ENCODE peak calls at places on chromosomes 6 and 20, in nine cellular contexts. Z is M059J, B is activated T-cell treated with anti-CD3 and anti-CD28 coated beads for 48 hours, E is EH, N is nucleus accumbens, P is renal cortical epithelial cell, C is SHP77, O is NCI-H1105 treated with DMSO at 0.1 percent for 48 hours, X is GM13976. Y is an unnamed sample.

GRCh38 chr20:19211252-19211651 is 1.2 kb upstream of the SLC24A3 start:
- DNase-seq in Z (no peak), B (no peak), E (no peak), N (no peak), P (no peak), C (no peak), O (no peak), X (no peak), Y (peak)

GRCh38 chr6:21733311-21733710 is 139.8 kb downstream of the SOX4 start:
- DNase-seq in Z (peak), B (no peak), E (peak), N (no peak), P (peak), C (no peak), O (no peak), X (no peak), Y (no peak)

GRCh38 chr6:21987501-21987957 is 309.3 kb downstream of the PRL start:
- DNase-seq in Z (peak), B (no peak), E (peak), N (peak), P (peak), C (peak), O (no peak), X (peak), Y (peak)

GRCh38 chr6:52596371-52597028 is 19.6 kb upstream of the TRAM2 start:
- DNase-seq in Z (peak), B (no peak), E (peak), N (no peak), P (peak), C (peak), O (no peak), X (no peak), Y (no peak)

GRCh38 chr6:6221829-6222535 is 98.5 kb downstream of the F13A1 start:
- DNase-seq in Z (peak), B (no peak), E (no peak), N (no peak), P (no peak), C (no peak), O (no peak), X (no peak), Y (peak)

GRCh38 chr6:38944655-38945279 is 103.8 kb upstream of the GLP1R start:
- DNase-seq in Z (no peak), B (no peak), E (no peak), N (no peak), P (no peak), C (no peak), O (no peak), X (no peak), Y (no peak)

GRCh38 chr20:6492396-6493055 is 275.0 kb upstream of the BMP2 start:
- DNase-seq in Z (peak), B (no peak), E (no peak), N (no peak), P (peak), C (no peak), O (no peak), X (no peak), Y (no peak)

GRCh38 chr20:40493071-40493470 is 196.0 kb downstream of the MAFB start:
- DNase-seq in Z (peak), B (no peak), E (peak), N (no peak), P (peak), C (no peak), O (peak), X (no peak), Y (no peak)

GRCh38 chr6:6880745-6881437 is 226.9 kb upstream of the RREB1 start:
- DNase-seq in Z (no peak), B (no peak), E (no peak), N (no peak), P (no peak), C (no peak), O (no peak), X (no peak), Y (no peak)

GRCh38 chr20:4656491-4656890 is 65.2 kb upstream of the PRND start:
- DNase-seq in Z (no peak), B (no peak), E (no peak), N (no peak), P (no peak), C (no peak), O (no peak), X (no peak), Y (no peak)

GRCh38 chr6:109052852-109053251 is 41.8 kb downstream of the SESN1 start:
- DNase-seq in Z (no peak), B (no peak), E (no peak), N (no peak), P (no peak), C (no peak), O (no peak), X (no peak), Y (no peak)

Y was measured in ELF-1.